ENCODE peak calls at places on chromosomes 11 and 22, in ten cellular contexts. One of them, this sample, is unnamed.
A peak's percentile ranks its signal among the peaks of the same experiment; 100 is the strongest.

GRCh38 chr22:37676691-37677627 is 1.5 kb downstream of the LGALS1 start:
- DNase-seq in kidney: peak; percentile 95
- DNase-seq in prostate gland: peak; percentile 76
- DNase-seq in body of pancreas: peak; percentile 91
- DNase-seq in OCI-LY7: peak; percentile 95
- DNase-seq in heart right ventricle: peak; percentile 89
- DNase-seq in heart left ventricle: peak; percentile 91
- DNase-seq in K562: peak; percentile 79
- DNase-seq in breast epithelium: peak; percentile 73
- DNase-seq in keratinocyte: peak; percentile 85
- DNase-seq in this sample: peak; percentile 94

GRCh38 chr11:14396289-14396688 is 37.3 kb upstream of the RRAS2 start:
- DNase-seq in kidney: no peak
- DNase-seq in prostate gland: no peak
- DNase-seq in body of pancreas: no peak
- DNase-seq in OCI-LY7: no peak
- DNase-seq in heart right ventricle: no peak
- DNase-seq in heart left ventricle: no peak
- DNase-seq in K562: no peak
- DNase-seq in breast epithelium: no peak
- DNase-seq in keratinocyte: no peak
- DNase-seq in this sample: no peak

GRCh38 chr11:73907191-73907590 is 30.4 kb downstream of the PAAF1 start:
- DNase-seq in kidney: no peak
- DNase-seq in prostate gland: no peak
- DNase-seq in body of pancreas: no peak
- DNase-seq in OCI-LY7: no peak
- DNase-seq in heart right ventricle: peak; percentile 16
- DNase-seq in heart left ventricle: peak; percentile 45
- DNase-seq in K562: peak; percentile 69
- DNase-seq in breast epithelium: no peak
- DNase-seq in keratinocyte: no peak
- DNase-seq in this sample: no peak

GRCh38 chr22:43317252-43317651 is 25.9 kb downstream of the SCUBE1 start:
- DNase-seq in kidney: no peak
- DNase-seq in prostate gland: no peak
- DNase-seq in body of pancreas: no peak
- DNase-seq in OCI-LY7: no peak
- DNase-seq in heart right ventricle: no peak
- DNase-seq in heart left ventricle: no peak
- DNase-seq in K562: no peak
- DNase-seq in breast epithelium: no peak
- DNase-seq in keratinocyte: no peak
- DNase-seq in this sample: no peak

GRCh38 chr22:44396727-44397722 is 84.3 kb upstream of the SHISAL1 start:
- DNase-seq in kidney: peak; percentile 48
- DNase-seq in prostate gland: no peak
- DNase-seq in body of pancreas: peak; percentile 2
- DNase-seq in OCI-LY7: no peak
- DNase-seq in heart right ventricle: no peak
- DNase-seq in heart left ventricle: no peak
- DNase-seq in K562: no peak
- DNase-seq in breast epithelium: peak; percentile 44
- DNase-seq in keratinocyte: no peak
- DNase-seq in this sample: no peak

GRCh38 chr22:32389685-32390084 is 22.4 kb downstream of the RTCB start:
- DNase-seq in kidney: no peak
- DNase-seq in prostate gland: no peak
- DNase-seq in body of pancreas: peak; percentile 14
- DNase-seq in OCI-LY7: peak; percentile 13
- DNase-seq in heart right ventricle: no peak
- DNase-seq in heart left ventricle: no peak
- DNase-seq in K562: no peak
- DNase-seq in breast epithelium: no peak
- DNase-seq in keratinocyte: no peak
- DNase-seq in this sample: no peak

GRCh38 chr11:132028380-132029240 is 658.2 kb downstream of the NTM start:
- DNase-seq in kidney: no peak
- DNase-seq in prostate gland: no peak
- DNase-seq in body of pancreas: peak; percentile 65
- DNase-seq in OCI-LY7: peak; percentile 44
- DNase-seq in heart right ventricle: peak; percentile 11
- DNase-seq in heart left ventricle: no peak
- DNase-seq in K562: no peak
- DNase-seq in breast epithelium: no peak
- DNase-seq in keratinocyte: peak; percentile 25
- DNase-seq in this sample: no peak

GRCh38 chr22:28398355-28398754 is 281.3 kb downstream of the TTC28 start:
- DNase-seq in kidney: no peak
- DNase-seq in prostate gland: no peak
- DNase-seq in body of pancreas: no peak
- DNase-seq in OCI-LY7: no peak
- DNase-seq in heart right ventricle: no peak
- DNase-seq in heart left ventricle: no peak
- DNase-seq in K562: no peak
- DNase-seq in breast epithelium: no peak
- DNase-seq in keratinocyte: no peak
- DNase-seq in this sample: no peak

GRCh38 chr11:117239295-117239694 is 6.8 kb downstream of the RNF214 start:
- DNase-seq in kidney: no peak
- DNase-seq in prostate gland: no peak
- DNase-seq in body of pancreas: no peak
- DNase-seq in OCI-LY7: no peak
- DNase-seq in heart right ventricle: no peak
- DNase-seq in heart left ventricle: no peak
- DNase-seq in K562: no peak
- DNase-seq in breast epithelium: no peak
- DNase-seq in keratinocyte: no peak
- DNase-seq in this sample: no peak

GRCh38 chr22:35539910-35540599 is 576 bp upstream of the RASD2 start:
- DNase-seq in kidney: peak; percentile 85
- DNase-seq in prostate gland: peak; percentile 56
- DNase-seq in body of pancreas: peak; percentile 64
- DNase-seq in OCI-LY7: peak; percentile 73
- DNase-seq in heart right ventricle: peak; percentile 55
- DNase-seq in heart left ventricle: peak; percentile 65
- DNase-seq in K562: peak; percentile 88
- DNase-seq in breast epithelium: no peak
- DNase-seq in keratinocyte: no peak
- DNase-seq in this sample: peak; percentile 41

GRCh38 chr11:13220148-13220547 is 57.4 kb upstream of the BMAL1 start:
- DNase-seq in kidney: no peak
- DNase-seq in prostate gland: no peak
- DNase-seq in body of pancreas: no peak
- DNase-seq in OCI-LY7: no peak
- DNase-seq in heart right ventricle: no peak
- DNase-seq in heart left ventricle: no peak
- DNase-seq in K562: no peak
- DNase-seq in breast epithelium: no peak
- DNase-seq in keratinocyte: no peak
- DNase-seq in this sample: no peak

GRCh38 chr11:16133867-16134266 is 222.5 kb downstream of the SOX6 start:
- DNase-seq in kidney: no peak
- DNase-seq in prostate gland: no peak
- DNase-seq in body of pancreas: no peak
- DNase-seq in OCI-LY7: no peak
- DNase-seq in heart right ventricle: no peak
- DNase-seq in heart left ventricle: no peak
- DNase-seq in K562: no peak
- DNase-seq in breast epithelium: no peak
- DNase-seq in keratinocyte: no peak
- DNase-seq in this sample: no peak

GRCh38 chr11:44633641-44634040 is 68.2 kb downstream of the CD82 start:
- DNase-seq in kidney: no peak
- DNase-seq in prostate gland: no peak
- DNase-seq in body of pancreas: no peak
- DNase-seq in OCI-LY7: peak; percentile 11
- DNase-seq in heart right ventricle: no peak
- DNase-seq in heart left ventricle: no peak
- DNase-seq in K562: no peak
- DNase-seq in breast epithelium: no peak
- DNase-seq in keratinocyte: no peak
- DNase-seq in this sample: no peak

GRCh38 chr11:133986545-133986944 is 29.8 kb upstream of the IGSF9B start:
- DNase-seq in kidney: peak; percentile 22
- DNase-seq in prostate gland: no peak
- DNase-seq in body of pancreas: peak; percentile 50
- DNase-seq in OCI-LY7: no peak
- DNase-seq in heart right ventricle: no peak
- DNase-seq in heart left ventricle: no peak
- DNase-seq in K562: no peak
- DNase-seq in breast epithelium: no peak
- DNase-seq in keratinocyte: no peak
- DNase-seq in this sample: no peak

GRCh38 chr11:67055812-67056211 is 835 bp upstream of the RHOD start:
- DNase-seq in kidney: no peak
- DNase-seq in prostate gland: no peak
- DNase-seq in body of pancreas: peak; percentile 40
- DNase-seq in OCI-LY7: no peak
- DNase-seq in heart right ventricle: no peak
- DNase-seq in heart left ventricle: no peak
- DNase-seq in K562: no peak
- DNase-seq in breast epithelium: no peak
- DNase-seq in keratinocyte: no peak
- DNase-seq in this sample: no peak
- H3K4me1 ChIP-seq in kidney: peaks cover 20% of the 10 kb centered on the region
- H3K4me1 ChIP-seq in prostate gland: peaks cover 12% of the 10 kb centered on the region
- H3K4me1 ChIP-seq in body of pancreas: peaks cover 47% of the 10 kb centered on the region
- H3K4me1 ChIP-seq in OCI-LY7: no peaks in the 10 kb centered on the region
- H3K4me1 ChIP-seq in heart right ventricle: peaks cover 24% of the 10 kb centered on the region
- H3K4me1 ChIP-seq in heart left ventricle: peaks cover 23% of the 10 kb centered on the region
- H3K4me1 ChIP-seq in K562: peaks cover 26% of the 10 kb centered on the region
- H3K4me1 ChIP-seq in breast epithelium: peaks cover 11% of the 10 kb centered on the region
- H3K4me1 ChIP-seq in keratinocyte: peaks cover 55% of the 10 kb centered on the region
- H3K4me1 ChIP-seq in this sample: peaks cover 10% of the 10 kb centered on the region

GRCh38 chr11:95522871-95523270 is 266.7 kb downstream of the FAM76B start:
- DNase-seq in kidney: no peak
- DNase-seq in prostate gland: peak; percentile 36
- DNase-seq in body of pancreas: no peak
- DNase-seq in OCI-LY7: no peak
- DNase-seq in heart right ventricle: no peak
- DNase-seq in heart left ventricle: no peak
- DNase-seq in K562: no peak
- DNase-seq in breast epithelium: no peak
- DNase-seq in keratinocyte: peak; percentile 87
- DNase-seq in this sample: no peak
- H3K27ac ChIP-seq in kidney: no peak overlapping the region
- H3K27ac ChIP-seq in prostate gland: no peak overlapping the region
- H3K27ac ChIP-seq in body of pancreas: no peak overlapping the region
- H3K27ac ChIP-seq in OCI-LY7: no peak overlapping the region
- H3K27ac ChIP-seq in heart right ventricle: no peak overlapping the region
- H3K27ac ChIP-seq in heart left ventricle: no peak overlapping the region
- H3K27ac ChIP-seq in K562: no peak overlapping the region
- H3K27ac ChIP-seq in breast epithelium: no peak overlapping the region
- H3K27ac ChIP-seq in keratinocyte: peak overlapping the region; percentile 3
- H3K27ac ChIP-seq in this sample: no peak overlapping the region

GRCh38 chr11:128549256-128549944 is 38.0 kb downstream of the ETS1 start:
- DNase-seq in kidney: peak; percentile 93
- DNase-seq in prostate gland: no peak
- DNase-seq in body of pancreas: peak; percentile 54
- DNase-seq in OCI-LY7: no peak
- DNase-seq in heart right ventricle: peak; percentile 93
- DNase-seq in heart left ventricle: peak; percentile 85
- DNase-seq in K562: no peak
- DNase-seq in breast epithelium: no peak
- DNase-seq in keratinocyte: no peak
- DNase-seq in this sample: no peak

GRCh38 chr11:128550261-128550821 is 37.0 kb downstream of the ETS1 start:
- DNase-seq in kidney: no peak
- DNase-seq in prostate gland: no peak
- DNase-seq in body of pancreas: no peak
- DNase-seq in OCI-LY7: no peak
- DNase-seq in heart right ventricle: no peak
- DNase-seq in heart left ventricle: no peak
- DNase-seq in K562: no peak
- DNase-seq in breast epithelium: no peak
- DNase-seq in keratinocyte: no peak
- DNase-seq in this sample: no peak

GRCh38 chr11:128547946-128548654 is 39.3 kb downstream of the ETS1 start:
- DNase-seq in kidney: no peak
- DNase-seq in prostate gland: no peak
- DNase-seq in body of pancreas: no peak
- DNase-seq in OCI-LY7: no peak
- DNase-seq in heart right ventricle: no peak
- DNase-seq in heart left ventricle: no peak
- DNase-seq in K562: no peak
- DNase-seq in breast epithelium: no peak
- DNase-seq in keratinocyte: no peak
- DNase-seq in this sample: no peak

GRCh38 chr11:128548655-128549255 is 38.6 kb downstream of the ETS1 start:
- DNase-seq in kidney: peak; percentile 94
- DNase-seq in prostate gland: no peak
- DNase-seq in body of pancreas: peak; percentile 45
- DNase-seq in OCI-LY7: peak; percentile 48
- DNase-seq in heart right ventricle: peak; percentile 84
- DNase-seq in heart left ventricle: peak; percentile 81
- DNase-seq in K562: no peak
- DNase-seq in breast epithelium: no peak
- DNase-seq in keratinocyte: no peak
- DNase-seq in this sample: no peak

DNA sequence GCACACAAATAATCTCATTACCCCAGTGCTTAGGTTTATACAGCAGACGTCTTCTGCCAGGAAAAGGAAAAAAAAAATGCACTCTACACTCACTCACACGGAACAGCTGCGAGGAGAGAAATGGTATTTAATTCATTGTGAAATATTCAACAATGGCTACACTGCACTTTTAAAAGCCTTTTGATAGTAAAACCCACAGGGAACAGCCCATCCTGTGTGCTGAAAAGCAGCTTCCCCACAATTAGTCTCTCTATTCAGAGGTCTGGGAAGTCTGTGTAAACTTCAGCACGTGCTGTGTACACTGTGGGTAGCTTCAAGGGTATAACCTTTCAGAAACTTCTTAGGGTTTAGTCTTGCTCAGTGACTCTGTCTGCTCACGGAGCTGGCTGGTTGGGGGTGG is 42.7 kb downstream of the ETS1 start:
- DNase-seq in kidney: no peak
- DNase-seq in prostate gland: no peak
- DNase-seq in body of pancreas: no peak
- DNase-seq in OCI-LY7: no peak
- DNase-seq in heart right ventricle: no peak
- DNase-seq in heart left ventricle: no peak
- DNase-seq in K562: no peak
- DNase-seq in breast epithelium: no peak
- DNase-seq in keratinocyte: no peak
- DNase-seq in this sample: no peak
- H3K4me3 ChIP-seq in kidney: no peak overlapping the region
- H3K4me3 ChIP-seq in prostate gland: no peak overlapping the region
- H3K4me3 ChIP-seq in body of pancreas: no peak overlapping the region
- H3K4me3 ChIP-seq in OCI-LY7: no peak overlapping the region
- H3K4me3 ChIP-seq in heart right ventricle: no peak overlapping the region
- H3K4me3 ChIP-seq in heart left ventricle: no peak overlapping the region
- H3K4me3 ChIP-seq in K562: no peak overlapping the region
- H3K4me3 ChIP-seq in breast epithelium: no peak overlapping the region
- H3K4me3 ChIP-seq in keratinocyte: no peak overlapping the region
- H3K4me3 ChIP-seq in this sample: no peak overlapping the region

DNA sequence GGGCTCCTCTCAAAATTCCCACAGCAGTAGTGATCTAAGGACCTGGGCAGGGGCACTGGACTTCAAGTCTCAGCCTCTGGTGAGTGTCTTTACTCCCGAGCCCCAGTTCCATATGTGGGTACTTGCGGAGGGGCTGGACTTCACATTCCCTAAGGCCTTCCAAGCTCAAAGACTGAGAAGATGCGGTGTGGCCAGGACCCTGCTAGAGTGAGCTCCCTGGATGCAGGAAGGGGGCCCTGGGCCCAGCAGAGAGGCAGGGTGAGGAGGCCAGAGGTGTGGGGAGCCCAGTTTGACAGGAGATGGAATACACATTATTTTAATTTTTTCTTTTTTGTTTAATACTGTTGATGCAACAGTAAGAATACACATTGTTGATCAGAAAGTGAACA is 83.7 kb downstream of the IGLL1 start:
- DNase-seq in kidney: peak; percentile 34
- DNase-seq in prostate gland: no peak
- DNase-seq in body of pancreas: no peak
- DNase-seq in OCI-LY7: no peak
- DNase-seq in heart right ventricle: no peak
- DNase-seq in heart left ventricle: no peak
- DNase-seq in K562: no peak
- DNase-seq in breast epithelium: no peak
- DNase-seq in keratinocyte: no peak
- DNase-seq in this sample: no peak
- H3K4me1 ChIP-seq in kidney: peaks cover 3% of the 10 kb centered on the region
- H3K4me1 ChIP-seq in prostate gland: no peaks in the 10 kb centered on the region
- H3K4me1 ChIP-seq in body of pancreas: no peaks in the 10 kb centered on the region
- H3K4me1 ChIP-seq in OCI-LY7: peaks cover 10% of the 10 kb centered on the region
- H3K4me1 ChIP-seq in heart right ventricle: no peaks in the 10 kb centered on the region
- H3K4me1 ChIP-seq in heart left ventricle: no peaks in the 10 kb centered on the region
- H3K4me1 ChIP-seq in K562: no peaks in the 10 kb centered on the region
- H3K4me1 ChIP-seq in breast epithelium: peaks cover 10% of the 10 kb centered on the region
- H3K4me1 ChIP-seq in keratinocyte: peaks cover 9% of the 10 kb centered on the region
- H3K4me1 ChIP-seq in this sample: peaks cover 3% of the 10 kb centered on the region

This sample was measured in effector memory CD4-positive, alpha-beta T cell.